ENCODE peak calls at places on chromosomes 1 and 21, in seven cellular contexts. N, Z, S, Y, P, C and X are unnamed samples.

GRCh38 chr1:118960567-118961136 is 27.5 kb downstream of the TBX15 start:
- DNase-seq in Y (no peak), S (no peak), Z (no peak), N (peak; percentile 88), P (peak; percentile 4), C (no peak), X (peak; percentile 94)

GRCh38 chr1:206909167-206909882 is 12.1 kb downstream of the IL24 start:
- DNase-seq in P (no peak), Z (peak; percentile 42), Y (no peak), S (peak; percentile 52), C (no peak), N (no peak), X (peak; percentile 89)

GRCh38 chr1:118785246-118785645 is 202.9 kb downstream of the TBX15 start:
- DNase-seq in Z (no peak), S (no peak), N (no peak), Y (no peak), P (no peak), C (peak; percentile 51), X (peak; percentile 28)

GRCh38 chr1:29785554-29785953 is 549.2 kb downstream of the PTPRU start:
- DNase-seq in P (no peak), N (no peak), Z (no peak), Y (no peak), S (no peak), C (no peak), X (no peak)

GRCh38 chr1:28796321-28797213 is 15.4 kb upstream of the OPRD1 start:
- DNase-seq in N (no peak), Y (no peak), C (peak; percentile 31), P (no peak), Z (no peak), S (no peak), X (peak; percentile 28)

GRCh38 chr1:26993237-26994019 is at the start of gene TRNP1:
- DNase-seq in N (peak; percentile 80), C (peak; percentile 60), Y (peak; percentile 69), Z (peak; percentile 96), P (peak; percentile 70), S (peak; percentile 97), X (peak; percentile 91)

GRCh38 chr1:97603218-97603617 is 317.6 kb downstream of the DPYD start:
- DNase-seq in Y (no peak), C (no peak), Z (no peak), P (no peak), N (no peak), S (no peak), X (no peak)

GRCh38 chr21:34621434-34622000 is 6.6 kb upstream of the RCAN1 start:
- DNase-seq in P (no peak), Z (no peak), C (no peak), Y (no peak), N (no peak), S (no peak), X (no peak)

GRCh38 chr1:206911064-206911663 is 10.6 kb downstream of the FCMR start:
- DNase-seq in P (peak; percentile 62), C (peak; percentile 81), Y (no peak), Z (peak; percentile 73), S (peak; percentile 80), N (peak; percentile 85), X (peak; percentile 75)

GRCh38 chr21:34952701-34953100 is 96.4 kb downstream of the RUNX1 start:
- DNase-seq in S (no peak), C (no peak), P (no peak), Z (no peak), N (no peak), Y (no peak), X (no peak)

GRCh38 chr21:31473685-31474345 is 129.8 kb upstream of the TIAM1 start:
- DNase-seq in S (no peak), P (no peak), N (no peak), Z (no peak), Y (no peak), C (peak; percentile 39), X (no peak)

GRCh38 chr1:238063454-238063853 is 172.7 kb upstream of the ZP4 start:
- DNase-seq in Z (no peak), Y (no peak), P (no peak), S (no peak), N (peak; percentile 7), C (no peak), X (no peak)

GRCh38 chr1:180842890-180843289 is 69.8 kb upstream of the KIAA1614 start:
- DNase-seq in C (no peak), Z (no peak), Y (no peak), S (no peak), N (peak; percentile 82), P (no peak), X (no peak)

GRCh38 chr1:6054596-6054995 is 8.9 kb downstream of the KCNAB2 start:
- DNase-seq in S (no peak), C (peak; percentile 66), N (no peak), Z (no peak), P (no peak), Y (no peak), X (no peak)

GRCh38 chr1:106699436-106699835 is 357.0 kb upstream of the PRMT6 start:
- DNase-seq in Z (no peak), P (no peak), C (no peak), Y (no peak), N (peak; percentile 7), S (no peak), X (no peak)

GRCh38 chr1:154434346-154435075 is 29.4 kb downstream of the IL6R start:
- DNase-seq in C (no peak), Y (no peak), P (no peak), S (no peak), N (peak; percentile 85), Z (no peak), X (no peak)